ENCODE peak calls at places on chromosome 13, in seven cellular contexts. R, P, W, B, H, M and G are unnamed samples.

GRCh38 chr13:97535619-97536018 is 101.7 kb downstream of the RAP2A start:
- DNase-seq in H (no peak), M (no peak), P (no peak), R (no peak), W (no peak), B (no peak), G (no peak)

GRCh38 chr13:20823071-20823470 is 49.3 kb upstream of the EEF1AKMT1 start:
- DNase-seq in W (no peak), R (no peak), B (no peak), P (no peak), H (no peak), M (no peak), G (no peak)

GRCh38 chr13:36530050-36530789 is 97.9 kb downstream of the CCNA1 start:
- DNase-seq in B (no peak), R (no peak), W (no peak), P (no peak), M (no peak), H (no peak), G (no peak)

GRCh38 chr13:30881191-30881651 is 24.9 kb upstream of the MEDAG start:
- DNase-seq in W (no peak), R (no peak), P (no peak), H (no peak), M (no peak), B (no peak), G (no peak)

GRCh38 chr13:65999441-65999840 is 1230.7 kb downstream of the PCDH9 start:
- DNase-seq in W (no peak), M (no peak), P (no peak), R (no peak), B (no peak), H (no peak), G (no peak)

GRCh38 chr13:40787062-40787461 is 2.3 kb upstream of the SLC25A15 start:
- DNase-seq in W (no peak), B (no peak), P (peak; percentile 17), R (no peak), H (no peak), M (no peak), G (no peak)

GRCh38 chr13:34300559-34300958 is 482.6 kb downstream of the RFC3 start:
- DNase-seq in B (no peak), H (no peak), M (no peak), W (no peak), R (peak; percentile 3), P (no peak), G (no peak)

GRCh38 chr13:48741377-48741776 is 87.6 kb downstream of the CYSLTR2 start:
- DNase-seq in R (no peak), W (peak; percentile 30), M (no peak), H (no peak), B (no peak), P (no peak), G (no peak)

GRCh38 chr13:104106705-104107393 is 1040.6 kb upstream of the SLC10A2 start:
- DNase-seq in W (no peak), H (no peak), R (no peak), P (no peak), B (no peak), M (peak; percentile 1), G (no peak)

GRCh38 chr13:111153279-111153976 is 38.3 kb downstream of the ARHGEF7 start:
- DNase-seq in R (peak; percentile 88), M (peak; percentile 60), P (peak; percentile 90), B (no peak), H (no peak), W (peak; percentile 98), G (peak; percentile 75)

GRCh38 chr13:99432637-99433542 is 68.4 kb upstream of the TM9SF2 start:
- DNase-seq in P (peak; percentile 39), H (no peak), M (peak; percentile 54), B (peak; percentile 97), R (peak; percentile 84), W (no peak), G (peak; percentile 36)

GRCh38 chr13:33174491-33174890 is 111.1 kb downstream of the STARD13 start:
- DNase-seq in M (no peak), P (no peak), R (no peak), W (peak; percentile 39), B (no peak), H (no peak), G (no peak)

GRCh38 chr13:99277629-99278028 is 19.4 kb upstream of the GPR18 start:
- DNase-seq in M (no peak), R (no peak), P (no peak), B (no peak), H (no peak), W (no peak), G (no peak)

GRCh38 chr13:49627831-49628652 is at the start of gene ARL11:
- DNase-seq in R (no peak), H (no peak), B (peak; percentile 39), W (no peak), P (peak; percentile 75), M (peak; percentile 73), G (no peak)

GRCh38 chr13:99687728-99688397 is 186.6 kb downstream of the TM9SF2 start:
- DNase-seq in P (no peak), R (no peak), B (no peak), W (no peak), M (peak; percentile 85), H (no peak), G (no peak)

GRCh38 chr13:40806241-40806640 is 16.8 kb downstream of the SLC25A15 start:
- DNase-seq in H (no peak), B (no peak), R (no peak), W (no peak), M (no peak), P (no peak), G (no peak)

GRCh38 chr13:103187621-103188020 is 121.4 kb upstream of the SLC10A2 start:
- DNase-seq in B (no peak), P (no peak), W (no peak), H (no peak), R (no peak), M (no peak), G (no peak)

GRCh38 chr13:40453666-40454030 is 212.8 kb downstream of the FOXO1 start:
- DNase-seq in W (no peak), R (no peak), P (no peak), B (no peak), M (no peak), H (no peak), G (no peak)

GRCh38 chr13:113837554-113838355 is 26.1 kb downstream of the GAS6 start:
- DNase-seq in B (no peak), R (peak; percentile 55), H (no peak), P (peak; percentile 49), W (peak; percentile 84), M (no peak), G (peak; percentile 67)

GRCh38 chr13:50387124-50387581 is 371.9 kb downstream of the KCNRG start:
- DNase-seq in W (peak; percentile 37), H (no peak), B (no peak), R (peak; percentile 25), P (peak; percentile 62), M (no peak), G (no peak)

GRCh38 chr13:103976371-103976770 is 910.2 kb upstream of the SLC10A2 start:
- DNase-seq in P (no peak), B (no peak), R (no peak), H (no peak), M (no peak), W (no peak), G (no peak)

GRCh38 chr13:44160549-44161278 is 212.9 kb upstream of the SERP2 start:
- DNase-seq in W (no peak), M (no peak), P (no peak), H (no peak), R (no peak), B (no peak), G (no peak)

GRCh38 chr13:82344867-82345266 is 1537.4 kb downstream of the SLITRK1 start:
- DNase-seq in M (no peak), H (no peak), W (no peak), B (no peak), P (no peak), R (no peak), G (no peak)

GRCh38 chr13:36919833-36920611 is at the start of gene SMAD9:
- DNase-seq in W (peak; percentile 91), P (peak; percentile 66), R (peak; percentile 50), B (no peak), H (no peak), M (no peak), G (peak; percentile 1)

GRCh38 chr13:114319441-114319871 is 5.2 kb downstream of the CHAMP1 start:
- DNase-seq in W (no peak), H (no peak), B (no peak), R (no peak), M (no peak), P (no peak), G (no peak)

GRCh38 chr13:99260216-99260615 is 2.0 kb upstream of the GPR18 start:
- DNase-seq in B (no peak), W (no peak), R (no peak), M (no peak), H (no peak), P (no peak), G (no peak)

GRCh38 chr13:64591981-64592380 is 2638.2 kb downstream of the PCDH9 start:
- DNase-seq in H (no peak), W (no peak), R (no peak), P (no peak), M (no peak), B (no peak), G (no peak)

GRCh38 chr13:24233351-24233901 is 72.9 kb downstream of the SPATA13 start:
- DNase-seq in W (no peak), H (no peak), P (no peak), M (no peak), B (no peak), R (no peak), G (no peak)
- TF ChIP-seq SIN3A in W (no peak), H (no peak), P (no peak), M (no peak), B (no peak), R (no peak), G (no peak)

GRCh38 chr13:96460571-96460970 is 370.7 kb downstream of the HS6ST3 start:
- DNase-seq in R (no peak), H (no peak), P (no peak), B (no peak), W (peak; percentile 12), M (no peak), G (no peak)
- TF ChIP-seq SIN3A in R (no peak), H (no peak), P (no peak), B (no peak), W (no peak), M (no peak), G (no peak)

DNA sequence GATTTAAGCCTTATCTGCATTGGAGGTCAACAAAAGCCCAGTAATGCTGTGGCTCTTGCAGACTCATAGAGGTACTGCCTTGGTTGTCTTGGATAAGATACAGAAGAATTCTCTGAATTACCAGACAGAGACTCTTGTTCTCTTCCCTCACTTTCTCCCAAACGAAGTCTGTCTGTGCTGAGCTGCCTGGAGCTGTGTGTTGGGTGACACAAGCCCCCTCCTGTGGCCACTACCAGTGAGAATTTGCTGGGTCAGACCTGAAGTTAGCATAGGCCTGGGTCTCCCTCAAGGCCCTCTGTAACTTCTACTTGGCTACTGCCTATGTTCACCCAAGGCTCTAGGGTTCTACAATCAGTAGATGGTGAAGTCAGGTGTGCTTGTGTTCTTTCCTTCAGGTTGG is 413.0 kb downstream of the PCDH20 start:
- DNase-seq in M (no peak), H (no peak), P (no peak), W (no peak), R (no peak), B (no peak), G (no peak)
- TF ChIP-seq SIN3A in M (no peak), H (no peak), P (no peak), W (no peak), R (no peak), B (no peak), G (no peak)

DNA sequence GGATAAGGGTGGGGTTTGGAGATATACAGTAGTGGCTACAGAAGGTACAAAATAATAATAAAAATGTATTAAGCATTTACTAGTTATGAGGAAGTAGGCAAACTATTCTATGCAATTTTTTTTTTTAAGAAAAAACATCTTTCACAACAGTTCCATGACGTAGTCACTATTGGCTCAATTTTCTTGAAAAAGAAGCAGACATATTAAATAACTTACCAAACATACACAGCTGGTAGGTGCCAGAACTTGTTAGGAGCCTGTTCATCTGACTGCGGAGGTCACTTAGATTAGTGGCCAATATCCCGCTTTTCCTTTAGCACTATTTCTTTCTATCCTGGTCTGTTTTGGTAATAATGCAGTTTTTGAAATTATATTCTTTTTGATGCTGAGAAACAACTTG is 593.5 kb downstream of the KCTD12 start:
- DNase-seq in B (no peak), W (no peak), H (no peak), M (no peak), P (no peak), R (no peak), G (no peak)
- TF ChIP-seq SIN3A in B (no peak), W (no peak), H (no peak), M (no peak), P (no peak), R (no peak), G (no peak)